ENCODE peak calls at places on chromosome 20, in five cellular contexts. One of them, this sample, is unnamed.

GRCh38 chr20:13205848-13206434 is 15.1 kb upstream of the ISM1 start:
- DNase-seq in heart right ventricle: no peak
- DNase-seq in AG04450: no peak
- DNase-seq in left ventricle myocardium inferior: no peak
- DNase-seq in uterus: no peak
- DNase-seq in this sample: no peak

GRCh38 chr20:8464368-8464767 is 332.3 kb downstream of the PLCB1 start:
- DNase-seq in left ventricle myocardium inferior: no peak
- DNase-seq in AG04450: no peak
- DNase-seq in heart right ventricle: no peak
- DNase-seq in uterus: no peak
- DNase-seq in this sample: no peak

GRCh38 chr20:47847882-47848485 is 62.7 kb upstream of the SULF2 start:
- DNase-seq in AG04450: no peak
- DNase-seq in heart right ventricle: no peak
- DNase-seq in left ventricle myocardium inferior: no peak
- DNase-seq in uterus: no peak
- DNase-seq in this sample: no peak

GRCh38 chr20:47217482-47218446 is 138.7 kb downstream of the ZMYND8 start:
- DNase-seq in left ventricle myocardium inferior: no peak
- DNase-seq in AG04450: no peak
- DNase-seq in heart right ventricle: no peak
- DNase-seq in uterus: no peak
- DNase-seq in this sample: no peak

GRCh38 chr20:53001502-53002301 is 29.5 kb downstream of the TSHZ2 start:
- DNase-seq in uterus: no peak
- DNase-seq in left ventricle myocardium inferior: no peak
- DNase-seq in AG04450: no peak
- DNase-seq in heart right ventricle: no peak
- DNase-seq in this sample: no peak

GRCh38 chr20:8375898-8376297 is 243.8 kb downstream of the PLCB1 start:
- DNase-seq in heart right ventricle: no peak
- DNase-seq in left ventricle myocardium inferior: no peak
- DNase-seq in uterus: no peak
- DNase-seq in AG04450: no peak
- DNase-seq in this sample: no peak

GRCh38 chr20:8627386-8628030 is 441.4 kb upstream of the PLCB4 start:
- DNase-seq in AG04450: no peak
- DNase-seq in left ventricle myocardium inferior: no peak
- DNase-seq in uterus: no peak
- DNase-seq in heart right ventricle: peak
- DNase-seq in this sample: peak

GRCh38 chr20:46226602-46227001 is 81.7 kb downstream of the CDH22 start:
- DNase-seq in AG04450: no peak
- DNase-seq in left ventricle myocardium inferior: no peak
- DNase-seq in heart right ventricle: no peak
- DNase-seq in uterus: no peak
- DNase-seq in this sample: peak

GRCh38 chr20:19895761-19896160 is 121.4 kb upstream of the NAA20 start:
- DNase-seq in left ventricle myocardium inferior: no peak
- DNase-seq in uterus: no peak
- DNase-seq in heart right ventricle: no peak
- DNase-seq in AG04450: no peak
- DNase-seq in this sample: no peak

GRCh38 chr20:38805958-38806854 is 709 bp downstream of the PPP1R16B start:
- DNase-seq in AG04450: no peak
- DNase-seq in heart right ventricle: no peak
- DNase-seq in left ventricle myocardium inferior: peak
- DNase-seq in uterus: no peak
- DNase-seq in this sample: no peak

GRCh38 chr20:22921595-22922421 is 113.3 kb upstream of the SSTR4 start:
- DNase-seq in AG04450: no peak
- DNase-seq in left ventricle myocardium inferior: no peak
- DNase-seq in uterus: no peak
- DNase-seq in heart right ventricle: no peak
- DNase-seq in this sample: peak

GRCh38 chr20:56453347-56453746 is 15.1 kb upstream of the RTF2 start:
- DNase-seq in AG04450: no peak
- DNase-seq in uterus: no peak
- DNase-seq in heart right ventricle: no peak
- DNase-seq in left ventricle myocardium inferior: no peak
- DNase-seq in this sample: no peak

GRCh38 chr20:45981261-45981660 is 9.3 kb upstream of the ZNF335 start:
- DNase-seq in left ventricle myocardium inferior: no peak
- DNase-seq in uterus: no peak
- DNase-seq in heart right ventricle: no peak
- DNase-seq in AG04450: no peak
- DNase-seq in this sample: no peak

GRCh38 chr20:31869942-31870702 is at the start of the genes DUSP15 and TTLL9:
- DNase-seq in AG04450: no peak
- DNase-seq in uterus: no peak
- DNase-seq in heart right ventricle: peak
- DNase-seq in left ventricle myocardium inferior: peak
- DNase-seq in this sample: no peak

GRCh38 chr20:53911301-53911700 is 159.1 kb downstream of the BCAS1 start:
- DNase-seq in left ventricle myocardium inferior: no peak
- DNase-seq in heart right ventricle: no peak
- DNase-seq in AG04450: no peak
- DNase-seq in uterus: no peak
- DNase-seq in this sample: no peak

GRCh38 chr20:43185901-43186300 is 3.8 kb downstream of the PTPRT start:
- DNase-seq in uterus: no peak
- DNase-seq in AG04450: no peak
- DNase-seq in left ventricle myocardium inferior: no peak
- DNase-seq in heart right ventricle: no peak
- DNase-seq in this sample: no peak

GRCh38 chr20:17856024-17856564 is 112.5 kb downstream of the SNX5 start:
- DNase-seq in heart right ventricle: no peak
- DNase-seq in uterus: no peak
- DNase-seq in left ventricle myocardium inferior: no peak
- DNase-seq in AG04450: no peak
- DNase-seq in this sample: peak

GRCh38 chr20:7859371-7859802 is 80.9 kb downstream of the HAO1 start:
- DNase-seq in AG04450: no peak
- DNase-seq in left ventricle myocardium inferior: no peak
- DNase-seq in uterus: no peak
- DNase-seq in heart right ventricle: peak
- DNase-seq in this sample: peak

GRCh38 chr20:31836853-31837608 is 8.4 kb downstream of the FOXS1 start:
- DNase-seq in uterus: no peak
- DNase-seq in AG04450: no peak
- DNase-seq in left ventricle myocardium inferior: no peak
- DNase-seq in heart right ventricle: no peak
- DNase-seq in this sample: peak

GRCh38 chr20:22524393-22525015 is 59.9 kb downstream of the FOXA2 start:
- DNase-seq in uterus: no peak
- DNase-seq in heart right ventricle: no peak
- DNase-seq in AG04450: no peak
- DNase-seq in left ventricle myocardium inferior: no peak
- DNase-seq in this sample: no peak

GRCh38 chr20:37202267-37202943 is 23.1 kb upstream of the MROH8 start:
- DNase-seq in heart right ventricle: peak
- DNase-seq in uterus: peak
- DNase-seq in left ventricle myocardium inferior: no peak
- DNase-seq in AG04450: peak
- DNase-seq in this sample: peak

GRCh38 chr20:34927736-34928135 is 27.9 kb downstream of the GSS start:
- DNase-seq in heart right ventricle: no peak
- DNase-seq in left ventricle myocardium inferior: no peak
- DNase-seq in AG04450: no peak
- DNase-seq in uterus: no peak
- DNase-seq in this sample: peak

GRCh38 chr20:54000262-54000661 is 70.1 kb downstream of the BCAS1 start:
- DNase-seq in left ventricle myocardium inferior: no peak
- DNase-seq in uterus: no peak
- DNase-seq in AG04450: no peak
- DNase-seq in heart right ventricle: no peak
- DNase-seq in this sample: no peak

GRCh38 chr20:35275741-35276251 is 2.1 kb downstream of the MMP24OS start:
- DNase-seq in heart right ventricle: no peak
- DNase-seq in left ventricle myocardium inferior: no peak
- DNase-seq in AG04450: no peak
- DNase-seq in uterus: no peak
- DNase-seq in this sample: no peak

DNA sequence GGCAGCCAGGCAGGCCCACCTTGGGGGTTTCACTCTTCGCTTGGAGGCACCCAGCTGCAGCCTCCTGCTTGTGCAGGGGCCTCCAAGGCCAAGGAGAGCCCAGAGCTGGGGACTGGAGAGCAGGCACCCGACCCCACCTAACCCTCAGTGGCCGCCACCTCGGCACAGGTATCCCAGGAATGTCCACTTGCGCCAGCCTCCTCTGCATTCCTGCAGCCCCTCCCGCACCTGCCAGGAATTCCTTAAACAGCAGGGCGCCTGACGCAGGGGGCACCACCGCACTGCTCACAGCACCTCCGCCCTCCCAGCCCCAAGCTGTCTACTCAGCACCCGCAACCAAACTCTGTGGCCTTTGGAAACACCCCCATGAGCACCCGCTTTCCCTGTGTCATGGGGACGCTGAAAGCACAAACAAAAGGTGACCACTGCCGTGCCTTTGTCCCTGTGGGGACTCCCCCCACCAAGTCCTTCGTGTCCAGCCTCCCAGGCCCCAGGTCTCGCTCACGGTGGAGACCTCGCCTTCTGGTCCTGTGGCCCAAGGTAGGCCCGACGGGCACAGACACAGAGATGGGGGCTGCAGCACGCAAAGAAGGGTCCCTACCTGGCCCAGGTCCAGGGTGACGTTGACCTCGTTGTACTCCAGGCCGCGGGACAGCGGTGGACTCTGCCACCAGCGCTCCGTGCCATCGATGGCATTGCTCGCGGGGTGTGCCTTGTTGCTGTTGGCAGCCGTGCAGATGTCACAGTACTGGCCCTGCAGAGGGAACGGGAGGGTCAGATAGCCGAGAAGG is 5.1 kb downstream of the LAMA5 start:
- DNase-seq in uterus: peak
- DNase-seq in AG04450: no peak
- DNase-seq in left ventricle myocardium inferior: peak
- DNase-seq in heart right ventricle: peak
- DNase-seq in this sample: no peak
- H3K4me3 ChIP-seq in uterus: no peak
- H3K4me3 ChIP-seq in AG04450: no peak
- H3K4me3 ChIP-seq in left ventricle myocardium inferior: peak
- H3K4me3 ChIP-seq in heart right ventricle: no peak
- H3K4me3 ChIP-seq in this sample: no peak

GRCh38 chr20:50278684-50279531 is 88.3 kb downstream of the CEBPB start:
- DNase-seq in heart right ventricle: peak
- DNase-seq in AG04450: no peak
- DNase-seq in uterus: peak
- DNase-seq in left ventricle myocardium inferior: peak
- DNase-seq in this sample: peak
- TF ChIP-seq CTCF in heart right ventricle: peak
- TF ChIP-seq CTCF in AG04450: no peak
- TF ChIP-seq CTCF in uterus: peak
- TF ChIP-seq CTCF in left ventricle myocardium inferior: peak
- TF ChIP-seq CTCF in this sample: peak

GRCh38 chr20:50338479-50339195 is 148.0 kb downstream of the CEBPB start:
- DNase-seq in left ventricle myocardium inferior: no peak
- DNase-seq in heart right ventricle: no peak
- DNase-seq in AG04450: no peak
- DNase-seq in uterus: no peak
- DNase-seq in this sample: peak
- H3K4me3 ChIP-seq in left ventricle myocardium inferior: no peak
- H3K4me3 ChIP-seq in heart right ventricle: no peak
- H3K4me3 ChIP-seq in AG04450: no peak
- H3K4me3 ChIP-seq in uterus: peak
- H3K4me3 ChIP-seq in this sample: peak

DNA sequence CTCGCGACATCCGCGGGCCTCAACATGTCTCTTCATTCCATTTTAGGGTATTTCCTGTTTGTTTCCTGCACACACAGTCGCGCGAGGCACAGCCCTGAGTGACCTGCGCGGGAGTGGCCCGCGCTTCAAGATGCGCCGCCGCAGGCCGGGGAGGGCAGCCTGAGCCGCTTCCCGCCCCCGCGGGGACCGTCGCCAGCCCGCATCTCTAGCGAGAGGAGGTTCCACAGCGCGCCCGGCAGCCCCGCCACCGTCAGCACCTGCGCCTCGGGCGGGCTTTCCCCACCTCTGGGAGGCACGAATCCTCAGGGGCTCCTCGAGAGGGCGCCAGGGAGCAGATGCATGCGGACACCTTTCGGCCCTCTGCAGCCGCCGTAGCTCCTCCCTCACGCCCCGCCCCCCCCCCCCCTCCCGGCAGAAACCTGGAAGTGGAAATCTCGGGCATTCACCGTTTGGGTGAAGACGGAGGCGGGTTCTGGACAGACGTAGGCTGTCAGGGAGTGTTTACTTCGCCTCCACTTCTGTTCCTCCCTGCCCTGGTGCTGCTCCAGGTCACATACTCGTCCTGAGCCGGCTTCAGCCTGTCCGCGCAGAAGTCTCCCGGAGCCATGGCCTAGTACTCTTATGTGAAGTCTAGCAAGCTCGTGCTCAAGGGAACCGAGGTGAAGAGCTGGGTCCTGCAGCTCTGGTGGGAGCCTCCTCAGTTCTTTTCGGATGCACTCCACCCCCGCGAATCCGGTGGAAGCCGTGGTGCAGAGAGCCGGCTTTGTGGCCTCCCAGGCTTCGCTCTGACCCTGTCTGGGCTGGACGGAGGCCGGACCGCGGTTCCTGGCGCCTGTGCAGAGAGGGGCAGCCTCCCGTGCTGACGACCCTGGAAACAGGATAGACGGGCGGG is 880.5 kb upstream of the DEFB115 start:
- DNase-seq in uterus: peak
- DNase-seq in left ventricle myocardium inferior: peak
- DNase-seq in AG04450: peak
- DNase-seq in heart right ventricle: peak
- DNase-seq in this sample: peak
- TF ChIP-seq CTCF in uterus: peak
- TF ChIP-seq CTCF in left ventricle myocardium inferior: peak
- TF ChIP-seq CTCF in AG04450: peak
- TF ChIP-seq CTCF in heart right ventricle: peak
- TF ChIP-seq CTCF in this sample: peak

GRCh38 chr20:58402827-58403226 is 13.8 kb downstream of the VAPB start:
- DNase-seq in left ventricle myocardium inferior: no peak
- DNase-seq in heart right ventricle: no peak
- DNase-seq in uterus: no peak
- DNase-seq in AG04450: no peak
- DNase-seq in this sample: no peak

GRCh38 chr20:58401123-58401639 is 12.2 kb downstream of the VAPB start:
- DNase-seq in left ventricle myocardium inferior: no peak
- DNase-seq in uterus: no peak
- DNase-seq in heart right ventricle: no peak
- DNase-seq in AG04450: no peak
- DNase-seq in this sample: peak

GRCh38 chr20:58402305-58402704 is 13.3 kb downstream of the VAPB start:
- DNase-seq in heart right ventricle: no peak
- DNase-seq in AG04450: no peak
- DNase-seq in left ventricle myocardium inferior: no peak
- DNase-seq in uterus: no peak
- DNase-seq in this sample: no peak

GRCh38 chr20:58405504-58406291 is 16.7 kb downstream of the VAPB start:
- DNase-seq in AG04450: no peak
- DNase-seq in uterus: no peak
- DNase-seq in left ventricle myocardium inferior: no peak
- DNase-seq in heart right ventricle: no peak
- DNase-seq in this sample: no peak

GRCh38 chr20:58403272-58403671 is 14.2 kb downstream of the VAPB start:
- DNase-seq in left ventricle myocardium inferior: no peak
- DNase-seq in AG04450: no peak
- DNase-seq in uterus: no peak
- DNase-seq in heart right ventricle: no peak
- DNase-seq in this sample: no peak
- H3K4me3 ChIP-seq in left ventricle myocardium inferior: no peak
- H3K4me3 ChIP-seq in AG04450: no peak
- H3K4me3 ChIP-seq in uterus: no peak
- H3K4me3 ChIP-seq in heart right ventricle: no peak
- H3K4me3 ChIP-seq in this sample: no peak

GRCh38 chr20:6122873-6123649 is at the start of gene FERMT1:
- DNase-seq in heart right ventricle: peak
- DNase-seq in uterus: peak
- DNase-seq in left ventricle myocardium inferior: peak
- DNase-seq in AG04450: no peak
- DNase-seq in this sample: peak
- TF ChIP-seq CTCF in heart right ventricle: no peak
- TF ChIP-seq CTCF in uterus: no peak
- TF ChIP-seq CTCF in left ventricle myocardium inferior: peak
- TF ChIP-seq CTCF in AG04450: no peak
- TF ChIP-seq CTCF in this sample: peak